ENCODE peak calls at places on chromosome 5, in four cellular contexts. B, Y, F and V are unnamed samples.
A peak's percentile ranks its signal among the peaks of the same experiment; 100 is the strongest.

GRCh38 chr5:158755221-158755620 is 344.5 kb downstream of the EBF1 start:
- DNase-seq in B (no peak), Y (no peak), F (no peak), V (no peak)

GRCh38 chr5:147310059-147310704 is 75.4 kb downstream of the STK32A start:
- DNase-seq in B (peak; percentile 93), Y (no peak), F (peak; percentile 87), V (peak; percentile 70)

GRCh38 chr5:57445006-57445714 is 37.5 kb downstream of the ACTBL2 start:
- DNase-seq in B (no peak), Y (no peak), F (no peak), V (no peak)

GRCh38 chr5:163269624-163270023 is 167.8 kb upstream of the CCNG1 start:
- DNase-seq in B (peak; percentile 4), Y (no peak), F (no peak), V (no peak)

GRCh38 chr5:73985145-73985544 is 359.1 kb downstream of the ARHGEF28 start:
- DNase-seq in B (peak; percentile 31), Y (no peak), F (no peak), V (no peak)

GRCh38 chr5:91468643-91469422 is 85.7 kb upstream of the ARRDC3 start:
- DNase-seq in B (no peak), Y (no peak), F (no peak), V (no peak)

GRCh38 chr5:88734983-88735382 is 148.0 kb downstream of the MEF2C start:
- DNase-seq in B (no peak), Y (no peak), F (peak; percentile 16), V (no peak)

GRCh38 chr5:91499943-91500531 is 116.9 kb upstream of the ARRDC3 start:
- DNase-seq in B (peak; percentile 42), Y (no peak), F (no peak), V (no peak)

GRCh38 chr5:174157048-174157447 is 111.5 kb downstream of the NSG2 start:
- DNase-seq in B (no peak), Y (no peak), F (no peak), V (no peak)

GRCh38 chr5:77943851-77944250 is 167.7 kb upstream of the TBCA start:
- DNase-seq in B (no peak), Y (no peak), F (no peak), V (no peak)

GRCh38 chr5:110085826-110086225 is 396.1 kb downstream of the MAN2A1 start:
- DNase-seq in B (no peak), Y (no peak), F (no peak), V (no peak)

GRCh38 chr5:90353254-90353653 is 56.3 kb downstream of the CETN3 start:
- DNase-seq in B (no peak), Y (no peak), F (no peak), V (no peak)

GRCh38 chr5:147175516-147176097 is 59.2 kb upstream of the STK32A start:
- DNase-seq in B (no peak), Y (no peak), F (no peak), V (no peak)

GRCh38 chr5:177366528-177367322 is 9.0 kb downstream of the RGS14 start:
- DNase-seq in B (no peak), Y (peak; percentile 97), F (peak; percentile 88), V (peak; percentile 97)

GRCh38 chr5:151218177-151218576 is 5.7 kb downstream of the CCDC69 start:
- DNase-seq in B (no peak), Y (no peak), F (no peak), V (peak; percentile 60)

GRCh38 chr5:16134204-16134603 is 45.4 kb downstream of the MARCHF11 start:
- DNase-seq in B (no peak), Y (no peak), F (no peak), V (no peak)

GRCh38 chr5:150146862-150147579 is 8.6 kb downstream of the PDGFRB start:
- DNase-seq in B (no peak), Y (no peak), F (no peak), V (peak; percentile 64)

GRCh38 chr5:59724482-59725392 is 168.8 kb downstream of the PDE4D start:
- DNase-seq in B (peak; percentile 66), Y (peak; percentile 63), F (peak; percentile 26), V (no peak)

GRCh38 chr5:95870105-95870672 is 47.7 kb upstream of the GLRX start:
- DNase-seq in B (no peak), Y (no peak), F (no peak), V (no peak)

GRCh38 chr5:81393783-81394718 is at the start of gene ACOT12:
- DNase-seq in B (peak; percentile 18), Y (peak; percentile 71), F (no peak), V (peak; percentile 61)

GRCh38 chr5:67639311-67639710 is 442.7 kb upstream of the CD180 start:
- DNase-seq in B (no peak), Y (no peak), F (no peak), V (peak; percentile 67)

GRCh38 chr5:172052454-172053236 is 46.2 kb upstream of the FBXW11 start:
- DNase-seq in B (no peak), Y (no peak), F (peak; percentile 18), V (peak; percentile 83)
- TF ChIP-seq CTCF in B (no peak), Y (no peak), F (peak; percentile 5), V (no peak)

GRCh38 chr5:138351517-138351916 is 968 bp upstream of the KDM3B start:
- DNase-seq in B (no peak), Y (no peak), F (no peak), V (no peak)

GRCh38 chr5:138351056-138351455 is 1.4 kb upstream of the KDM3B start:
- DNase-seq in B (no peak), Y (no peak), F (no peak), V (no peak)

GRCh38 chr5:138353550-138353893 is 1.0 kb downstream of the KDM3B start:
- DNase-seq in B (no peak), Y (no peak), F (no peak), V (no peak)

GRCh38 chr5:138352722-138353549 is 451 bp downstream of the KDM3B start:
- DNase-seq in B (peak; percentile 60), Y (peak; percentile 79), F (peak; percentile 73), V (peak; percentile 80)

DNA sequence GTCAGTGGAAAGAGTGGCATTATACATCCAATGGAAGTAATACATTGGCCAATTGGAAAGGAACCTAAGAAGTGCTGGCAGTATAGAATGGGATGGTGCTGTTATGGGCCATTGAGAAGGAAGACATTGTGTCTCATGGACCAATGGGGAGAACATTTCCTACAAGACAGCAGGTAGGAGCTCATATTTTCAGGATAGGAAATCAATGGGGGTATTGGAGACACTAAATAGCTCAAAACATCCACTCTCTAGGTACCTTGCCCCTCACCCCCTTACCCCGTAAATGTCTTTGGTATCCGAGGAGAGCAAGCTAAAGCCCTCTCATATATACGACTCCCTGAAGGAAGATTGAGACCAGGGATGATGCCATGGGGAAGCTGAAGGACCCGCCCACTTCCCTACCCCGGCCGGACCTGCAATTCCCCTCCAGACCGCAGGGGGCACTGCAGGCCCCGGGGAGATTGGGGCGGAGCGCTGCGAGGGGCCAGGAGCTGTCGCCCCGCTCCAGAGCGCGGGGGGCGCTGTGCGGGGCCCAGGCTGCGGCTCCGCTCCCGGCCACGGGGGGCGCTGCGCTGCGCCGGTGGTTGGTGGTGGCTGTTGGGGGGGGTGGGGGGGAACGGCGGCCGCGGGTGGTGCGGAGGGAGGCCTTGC is at the start of gene KDM3B:
- DNase-seq in B (peak; percentile 94), Y (peak; percentile 100), F (peak; percentile 91), V (peak; percentile 89)
- TF ChIP-seq EP300 in B (no peak), Y (peak; percentile 17), F (no peak), V (no peak)

GRCh38 chr5:178941361-178941760 is 363 bp downstream of the ZNF454 start:
- DNase-seq in B (no peak), Y (no peak), F (no peak), V (peak; percentile 69)

DNA sequence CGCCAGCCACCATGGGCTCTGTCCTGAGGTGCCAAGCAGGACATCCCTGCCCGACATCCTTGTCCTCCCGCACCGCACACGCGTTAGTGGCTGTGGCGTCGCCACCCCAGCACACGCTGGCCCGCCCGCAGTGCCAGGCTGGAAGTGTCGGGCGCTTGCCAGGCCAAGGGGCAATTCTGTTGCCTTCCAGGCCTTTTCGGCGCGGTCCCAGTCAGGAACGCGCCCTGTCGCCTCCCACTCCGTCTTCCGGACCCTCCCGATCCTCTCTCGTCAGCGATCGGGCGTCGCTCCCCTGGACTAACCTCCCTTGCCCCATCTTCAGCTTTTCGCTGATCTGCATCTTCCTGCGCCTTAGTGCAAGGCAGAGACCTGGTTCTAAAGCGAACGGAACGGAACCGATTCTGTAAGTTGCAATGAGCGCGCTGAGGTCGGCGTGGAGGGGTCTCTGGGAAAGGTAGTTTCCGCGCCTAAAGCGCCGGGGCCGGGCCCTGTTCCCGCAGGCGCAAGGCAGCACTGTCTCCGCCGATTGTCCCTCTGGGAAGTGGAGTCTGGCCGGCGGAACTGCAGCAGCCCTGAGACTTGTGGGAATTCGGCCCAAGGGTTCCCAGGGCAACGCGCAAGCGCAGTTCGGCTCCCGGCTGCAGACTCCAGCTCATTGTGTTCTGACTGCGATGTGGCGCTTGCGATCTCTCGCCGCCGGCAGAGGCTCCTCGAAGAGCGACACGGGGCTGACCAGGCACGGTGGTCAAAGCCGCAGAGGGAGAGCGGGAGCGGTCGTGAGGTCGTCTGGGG is at the start of gene ZNF454:
- DNase-seq in B (no peak), Y (peak; percentile 48), F (peak; percentile 82), V (peak; percentile 97)
- H3K9me3 ChIP-seq in B (peaks cover 44% of the 10 kb centered on the region), Y (peaks cover 92% of the 10 kb centered on the region), F (peaks cover 44% of the 10 kb centered on the region), V (peaks cover 10% of the 10 kb centered on the region)

DNA sequence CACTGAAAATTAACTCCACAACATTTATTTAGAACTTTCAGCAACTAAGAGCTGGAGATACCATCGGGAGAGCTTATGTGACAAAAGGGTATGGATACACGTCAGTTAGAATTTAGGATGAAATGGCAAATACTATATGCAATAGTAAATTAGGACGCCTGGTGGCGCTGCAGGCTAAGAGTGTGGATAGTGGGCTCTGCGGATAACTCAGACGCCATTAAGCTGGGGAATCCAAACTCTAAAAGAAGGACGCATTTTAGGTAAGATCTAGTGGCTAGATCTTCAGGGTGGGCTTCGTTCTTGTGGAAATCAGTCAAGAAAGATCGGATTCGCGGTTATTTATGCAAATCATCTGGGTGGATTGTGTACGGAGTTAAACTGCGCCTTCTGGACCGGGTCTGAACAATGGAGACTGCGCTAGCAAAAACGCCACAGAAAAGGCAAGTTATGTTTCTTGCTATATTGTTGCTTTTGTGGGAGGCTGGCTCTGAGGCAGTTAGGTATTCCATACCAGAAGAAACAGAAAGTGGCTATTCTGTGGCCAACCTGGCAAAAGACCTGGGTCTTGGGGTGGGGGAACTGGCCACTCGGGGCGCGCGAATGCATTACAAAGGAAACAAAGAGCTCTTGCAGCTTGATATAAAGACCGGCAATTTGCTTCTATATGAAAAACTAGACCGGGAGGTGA is at the start of gene PCDHB5:
- DNase-seq in B (peak; percentile 61), Y (peak; percentile 86), F (no peak), V (no peak)
- TF ChIP-seq CTCF in B (peak; percentile 36), Y (peak; percentile 43), F (no peak), V (no peak)